ENCODE peak calls at places on chromosomes 4 and X, in nine cellular contexts. T is COR-L47, B is NCI-H1092 treated with DMSO at 0.1 percent for 48 hours, O is mesendoderm, G is HFFc6, D is NCI-H187, I is GM12865, P is naive B cell, L is aorta. V is an unnamed sample.

GRCh38 chrX:38929966-38930421 is 128.7 kb downstream of the MID1IP1 start:
- DNase-seq in T (no peak), B (no peak), O (no peak), G (peak), D (no peak), I (no peak), P (no peak), L (peak), V (no peak)

GRCh38 chr4:38565271-38566199 is 98.5 kb upstream of the KLF3 start:
- DNase-seq in T (no peak), B (peak), O (no peak), G (peak), D (no peak), I (no peak), P (no peak), L (no peak), V (no peak)

GRCh38 chr4:27149541-27150212 is 289.0 kb downstream of the STIM2 start:
- DNase-seq in T (no peak), B (no peak), O (no peak), G (peak), D (no peak), I (no peak), P (no peak), L (no peak), V (no peak)

GRCh38 chr4:182896421-182896820 is 20.8 kb downstream of the DCTD start:
- DNase-seq in T (no peak), B (no peak), O (no peak), G (no peak), D (no peak), I (no peak), P (no peak), L (no peak), V (no peak)

GRCh38 chr4:91113130-91113706 is 986.0 kb downstream of the CCSER1 start:
- DNase-seq in T (peak), B (peak), O (peak), G (no peak), D (no peak), I (peak), P (no peak), L (no peak), V (no peak)

GRCh38 chrX:13662537-13662841 is 9.5 kb downstream of the TCEANC start:
- DNase-seq in T (no peak), B (no peak), O (no peak), G (peak), D (no peak), I (no peak), P (no peak), L (no peak), V (no peak)

GRCh38 chr4:79650794-79651431 is 242.9 kb upstream of the GK2 start:
- DNase-seq in T (no peak), B (no peak), O (peak), G (no peak), D (no peak), I (no peak), P (no peak), L (no peak), V (no peak)

GRCh38 chrX:123835661-123836371 is 24.0 kb upstream of the XIAP start:
- DNase-seq in T (no peak), B (no peak), O (no peak), G (peak), D (no peak), I (no peak), P (no peak), L (no peak), V (peak)

GRCh38 chrX:152989292-152989658 is 4.6 kb downstream of the PNMA5 start:
- DNase-seq in T (no peak), B (no peak), O (peak), G (no peak), D (no peak), I (peak), P (no peak), L (no peak), V (no peak)

GRCh38 chr4:59517007-59517406 is 1683.1 kb upstream of the ADGRL3 start:
- DNase-seq in T (no peak), B (no peak), O (no peak), G (no peak), D (no peak), I (no peak), P (no peak), L (no peak), V (no peak)

GRCh38 chrX:85516131-85516530 is 136.7 kb upstream of the POF1B start:
- DNase-seq in T (no peak), B (no peak), O (no peak), G (no peak), D (no peak), I (no peak), P (no peak), L (no peak), V (no peak)

GRCh38 chrX:103274284-103274683 is 2.3 kb downstream of the TCEAL5 start:
- DNase-seq in T (no peak), B (no peak), O (no peak), G (no peak), D (no peak), I (no peak), P (no peak), L (no peak), V (no peak)

GRCh38 chrX:38803286-38803608 is 2.0 kb downstream of the MID1IP1 start:
- DNase-seq in T (no peak), B (peak), O (no peak), G (no peak), D (no peak), I (peak), P (no peak), L (no peak), V (no peak)

GRCh38 chrX:3094261-3094660 is 53.0 kb downstream of the ARSF start:
- DNase-seq in T (no peak), B (no peak), O (peak), G (no peak), D (no peak), I (no peak), P (no peak), L (no peak), V (no peak)

GRCh38 chrX:1031521-1032430 is 180.7 kb downstream of the CRLF2 start:
- DNase-seq in T (no peak), B (no peak), O (no peak), G (no peak), D (no peak), I (no peak), P (no peak), L (no peak), V (no peak)

GRCh38 chr4:152585036-152585439 is 49.1 kb upstream of the FBXW7 start:
- DNase-seq in T (no peak), B (no peak), O (no peak), G (no peak), D (no peak), I (peak), P (no peak), L (no peak), V (no peak)

GRCh38 chr4:88320780-88321373 is 36.5 kb upstream of the PPM1K start:
- DNase-seq in T (no peak), B (no peak), O (peak), G (peak), D (no peak), I (peak), P (peak), L (peak), V (peak)